ENCODE peak calls at places on chromosomes 12 and 14, in nine cellular contexts. R is stimulated activated CD8-positive, alpha-beta memory T cell treated with anti-CD3 and anti-CD28 coated beads, Interleukin-7, amount 100 ng/mL, for 1 hour; B is EL; P is left cardiac atrium; O is fibroblast of lung; I is activated CD4-positive, alpha-beta T cell treated with anti-CD3 and anti-CD28 coated beads for 36 hours; A is GM04504; D is T follicular helper cell; X is effector memory CD4-positive, alpha-beta T cell. Q is an unnamed sample.

GRCh38 chr12:29148065-29148957 is 767 bp upstream of the FAR2 start:
- DNase-seq in O (peak), X (no peak), D (no peak), A (no peak), I (no peak), R (no peak), B (peak), P (peak), Q (no peak)

GRCh38 chr12:1083888-1084262 is 92.9 kb downstream of the ERC1 start:
- DNase-seq in P (no peak), B (peak), X (no peak), D (no peak), A (peak), O (peak), I (no peak), R (no peak), Q (no peak)

GRCh38 chr14:104948736-104949031 is 24.0 kb downstream of the PLD4 start:
- DNase-seq in P (no peak), O (no peak), A (no peak), R (no peak), X (no peak), I (no peak), B (no peak), D (no peak), Q (no peak)

GRCh38 chr12:95838125-95838524 is 20.6 kb upstream of the SNRPF start:
- DNase-seq in X (no peak), R (no peak), O (peak), B (peak), A (peak), P (no peak), I (no peak), D (no peak), Q (no peak)

GRCh38 chr14:76136476-76137160 is 15.1 kb upstream of the GPATCH2L start:
- DNase-seq in P (no peak), D (no peak), X (no peak), B (no peak), I (no peak), O (no peak), R (no peak), A (no peak), Q (no peak)

GRCh38 chr12:62917939-62918338 is 17.0 kb downstream of the PPM1H start:
- DNase-seq in D (no peak), B (peak), O (peak), P (no peak), R (no peak), A (no peak), X (no peak), I (no peak), Q (no peak)

GRCh38 chr12:120925740-120926563 is 21.8 kb upstream of the SPPL3 start:
- DNase-seq in P (no peak), I (peak), B (no peak), R (no peak), A (no peak), X (no peak), D (no peak), O (no peak), Q (no peak)

GRCh38 chr12:47100146-47100545 is 20.4 kb upstream of the AMIGO2 start:
- DNase-seq in R (no peak), O (peak), A (no peak), I (no peak), D (no peak), B (no peak), P (no peak), X (no peak), Q (no peak)

GRCh38 chr14:73283592-73284379 is 46.5 kb downstream of the PAPLN start:
- DNase-seq in I (no peak), A (no peak), R (no peak), X (no peak), B (no peak), O (peak), D (no peak), P (no peak), Q (no peak)

GRCh38 chr14:54208751-54209150 is 188.1 kb upstream of the CDKN3 start:
- DNase-seq in B (no peak), X (no peak), D (no peak), I (no peak), O (no peak), P (no peak), A (no peak), R (no peak), Q (no peak)

GRCh38 chr14:101774006-101774755 is 12.7 kb downstream of the PPP2R5C start:
- DNase-seq in D (no peak), R (no peak), B (no peak), I (no peak), X (no peak), P (no peak), O (no peak), A (no peak), Q (no peak)

GRCh38 chr12:88156075-88156654 is 14.1 kb downstream of the TMTC3 start:
- DNase-seq in D (no peak), I (no peak), X (no peak), P (no peak), B (no peak), O (no peak), R (no peak), A (no peak), Q (no peak)

GRCh38 chr14:21059842-21060589 is 2.4 kb downstream of the RNASE8 start:
- DNase-seq in P (no peak), B (peak), A (peak), X (no peak), R (no peak), I (no peak), O (no peak), D (no peak), Q (no peak)

GRCh38 chr14:59698793-59699192 is 122.2 kb upstream of the CCDC175 start:
- DNase-seq in R (no peak), P (no peak), I (no peak), X (no peak), B (no peak), D (no peak), O (peak), A (no peak), Q (no peak)

GRCh38 chr14:24911324-24912095 is 138.4 kb downstream of the STXBP6 start:
- DNase-seq in B (peak), X (no peak), A (peak), R (no peak), I (no peak), P (no peak), O (peak), D (no peak), Q (no peak)

GRCh38 chr14:99822800-99823455 is 29.7 kb downstream of the EML1 start:
- DNase-seq in B (no peak), P (no peak), A (no peak), O (no peak), D (no peak), X (no peak), R (no peak), I (no peak), Q (no peak)

GRCh38 chr12:108597559-108598471 is at the start of gene TMEM119:
- DNase-seq in P (peak), O (peak), B (peak), D (no peak), R (no peak), I (no peak), X (no peak), A (peak), Q (no peak)

GRCh38 chr14:75197338-75197737 is 20.9 kb upstream of the TMED10 start:
- DNase-seq in R (no peak), D (no peak), I (no peak), B (no peak), A (no peak), X (no peak), P (no peak), O (no peak), Q (no peak)

GRCh38 chr12:124564232-124564958 is 3.0 kb downstream of the NCOR2 start:
- DNase-seq in O (no peak), R (no peak), D (no peak), X (no peak), P (no peak), B (no peak), A (no peak), I (no peak), Q (no peak)

GRCh38 chr14:29028973-29029582 is 262.5 kb downstream of the FOXG1 start:
- DNase-seq in B (peak), A (no peak), X (no peak), D (no peak), P (no peak), I (no peak), R (no peak), O (peak), Q (no peak)

GRCh38 chr12:124847675-124848074 is 16.0 kb downstream of the SCARB1 start:
- DNase-seq in B (no peak), O (no peak), X (no peak), A (no peak), P (no peak), R (no peak), I (no peak), D (no peak), Q (no peak)

GRCh38 chr12:112847708-112848337 is 56.3 kb downstream of the RPH3A start:
- DNase-seq in I (no peak), D (no peak), P (no peak), A (no peak), R (no peak), O (no peak), B (no peak), X (no peak), Q (no peak)

GRCh38 chr14:62943202-62943601 is 102.1 kb downstream of the KCNH5 start:
- DNase-seq in X (no peak), A (no peak), I (no peak), R (no peak), P (no peak), B (peak), O (peak), D (no peak), Q (no peak)

GRCh38 chr12:50928392-50928791 is 24.0 kb upstream of the HIGD1C start:
- DNase-seq in X (no peak), D (no peak), R (no peak), O (peak), B (no peak), I (no peak), A (no peak), P (no peak), Q (no peak)

GRCh38 chr12:130761537-130762318 is 45.6 kb upstream of the RIMBP2 start:
- DNase-seq in D (peak), R (peak), X (peak), A (peak), P (peak), B (peak), I (peak), O (peak), Q (no peak)

GRCh38 chr12:56723889-56724659 is 1.0 kb downstream of the NACA start:
- DNase-seq in A (peak), X (no peak), O (peak), B (peak), I (peak), R (no peak), D (no peak), P (peak), Q (no peak)

GRCh38 chr12:119803391-119803791 is 73.7 kb downstream of the CIT start:
- DNase-seq in B (no peak), I (no peak), O (peak), A (no peak), P (peak), X (no peak), R (no peak), D (no peak), Q (no peak)

GRCh38 chr14:49992901-49993335 is 100.0 kb downstream of the ARF6 start:
- DNase-seq in B (peak), O (peak), R (no peak), D (no peak), P (peak), I (peak), A (no peak), X (no peak), Q (no peak)

GRCh38 chr12:62581288-62582064 is 114.8 kb downstream of the MON2 start:
- DNase-seq in O (peak), P (peak), X (no peak), B (peak), R (no peak), D (no peak), A (peak), I (no peak), Q (no peak)

GRCh38 chr12:6891637-6892036 is 13.0 kb upstream of the LRRC23 start:
- DNase-seq in I (peak), R (no peak), B (no peak), O (no peak), X (no peak), P (no peak), D (no peak), A (no peak), Q (no peak)

GRCh38 chr12:16008442-16008841 is 97.3 kb downstream of the DERA start:
- DNase-seq in B (no peak), I (no peak), R (no peak), A (no peak), P (no peak), X (no peak), D (no peak), O (no peak), Q (no peak)

Q was measured in aorta.